ENCODE peak calls at places on chromosomes 5 and 9, in six cellular contexts. F is GM23248, O is A673, J is uterus, T is stomach, W is endodermal cell. A is an unnamed sample. For H3K9me3, the result is how much of the 10 kb centered on the place peaks cover.

GRCh38 chr5:2303391-2304100 is 420.8 kb upstream of the IRX4 start:
- DNase-seq in F (no peak), O (no peak), J (no peak), T (no peak), W (no peak), A (no peak)

GRCh38 chr5:91101777-91102379 is 281.2 kb downstream of the ARRDC3 start:
- DNase-seq in F (peak), O (peak), J (peak), T (peak), W (peak), A (peak)

GRCh38 chr9:97808972-97809371 is 44.1 kb upstream of the FOXE1 start:
- DNase-seq in F (no peak), O (peak), J (no peak), T (no peak), W (no peak), A (no peak)

GRCh38 chr9:135887021-135887507 is 20.3 kb downstream of the CAMSAP1 start:
- DNase-seq in F (peak), O (peak), J (no peak), T (peak), W (no peak), A (peak)

GRCh38 chr9:91126761-91127420 is 234.8 kb downstream of the AUH start:
- DNase-seq in F (peak), O (no peak), J (no peak), T (no peak), W (no peak), A (no peak)

GRCh38 chr9:37053684-37054512 is 19.8 kb upstream of the PAX5 start:
- DNase-seq in F (no peak), O (no peak), J (no peak), T (no peak), W (peak), A (no peak)

GRCh38 chr5:72938206-72938605 is 17.6 kb upstream of the FCHO2 start:
- DNase-seq in F (no peak), O (no peak), J (no peak), T (no peak), W (no peak), A (no peak)

GRCh38 chr5:110736763-110737162 is 2.0 kb upstream of the SLC25A46 start:
- DNase-seq in F (no peak), O (no peak), J (no peak), T (no peak), W (no peak), A (no peak)

GRCh38 chr9:105880517-105880916 is 186.2 kb downstream of the TMEM38B start:
- DNase-seq in F (no peak), O (no peak), J (no peak), T (no peak), W (no peak), A (no peak)

GRCh38 chr5:112217847-112218579 is 201.1 kb downstream of the EPB41L4A start:
- DNase-seq in F (no peak), O (peak), J (no peak), T (no peak), W (no peak), A (no peak)

GRCh38 chr9:107639426-107639825 is 149.9 kb upstream of the KLF4 start:
- DNase-seq in F (no peak), O (no peak), J (no peak), T (no peak), W (no peak), A (no peak)

GRCh38 chr9:4489562-4489918 is 728 bp upstream of the SLC1A1 start:
- DNase-seq in F (peak), O (no peak), J (no peak), T (peak), W (peak), A (no peak)

GRCh38 chr5:154826-155225 is 36.5 kb upstream of the LRRC14B start:
- DNase-seq in F (no peak), O (no peak), J (no peak), T (no peak), W (no peak), A (no peak)

GRCh38 chr5:11459716-11460115 is 444.5 kb downstream of the CTNND2 start:
- DNase-seq in F (no peak), O (no peak), J (no peak), T (no peak), W (no peak), A (no peak)

GRCh38 chr9:89843074-89843473 is 238.3 kb downstream of the GADD45G start:
- DNase-seq in F (no peak), O (no peak), J (no peak), T (no peak), W (no peak), A (no peak)

GRCh38 chr5:1291611-1292080 is 3.2 kb downstream of the TERT start:
- DNase-seq in F (no peak), O (no peak), J (no peak), T (no peak), W (peak), A (no peak)

GRCh38 chr5:147887925-147888324 is 9.4 kb downstream of the SCGB3A2 start:
- DNase-seq in F (peak), O (no peak), J (no peak), T (no peak), W (no peak), A (no peak)

GRCh38 chr5:79464695-79465332 is 49.1 kb downstream of the HOMER1 start:
- DNase-seq in F (peak), O (peak), J (no peak), T (no peak), W (no peak), A (no peak)

GRCh38 chr5:93810780-93811179 is 69.4 kb upstream of the POU5F2 start:
- DNase-seq in F (no peak), O (no peak), J (no peak), T (no peak), W (no peak), A (no peak)

GRCh38 chr9:4738866-4739586 is 2.0 kb downstream of the AK3 start:
- DNase-seq in F (peak), O (no peak), J (no peak), T (no peak), W (peak), A (no peak)

GRCh38 chr9:86843182-86843581 is 104.1 kb downstream of the GAS1 start:
- DNase-seq in F (no peak), O (no peak), J (no peak), T (no peak), W (no peak), A (no peak)

GRCh38 chr9:86350006-86350755 is 4.0 kb downstream of the TUT7 start:
- DNase-seq in F (no peak), O (no peak), J (no peak), T (no peak), W (no peak), A (no peak)

GRCh38 chr5:82749453-82749852 is 327.7 kb downstream of the TMEM167A start:
- DNase-seq in F (no peak), O (peak), J (no peak), T (no peak), W (no peak), A (no peak)

GRCh38 chr5:86623785-86624483 is 6.2 kb downstream of the COX7C start:
- DNase-seq in F (no peak), O (no peak), J (no peak), T (no peak), W (no peak), A (no peak)

GRCh38 chr5:54760182-54760935 is 225.0 kb downstream of the ESM1 start:
- DNase-seq in F (peak), O (no peak), J (no peak), T (no peak), W (no peak), A (no peak)

GRCh38 chr5:142600611-142601360 is 85.1 kb downstream of the FGF1 start:
- DNase-seq in F (peak), O (no peak), J (peak), T (peak), W (no peak), A (peak)

GRCh38 chr5:115559524-115559923 is 14.9 kb upstream of the FEM1C start:
- DNase-seq in F (peak), O (no peak), J (no peak), T (no peak), W (no peak), A (no peak)

GRCh38 chr5:141389153-141390042 is 1.9 kb downstream of the PCDHGB4 start:
- DNase-seq in F (no peak), O (no peak), J (no peak), T (no peak), W (no peak), A (no peak)
- H3K9me3 ChIP-seq in F (under half), O (half or more), J (half or more), T (half or more), W (half or more), A (under half)

DNA sequence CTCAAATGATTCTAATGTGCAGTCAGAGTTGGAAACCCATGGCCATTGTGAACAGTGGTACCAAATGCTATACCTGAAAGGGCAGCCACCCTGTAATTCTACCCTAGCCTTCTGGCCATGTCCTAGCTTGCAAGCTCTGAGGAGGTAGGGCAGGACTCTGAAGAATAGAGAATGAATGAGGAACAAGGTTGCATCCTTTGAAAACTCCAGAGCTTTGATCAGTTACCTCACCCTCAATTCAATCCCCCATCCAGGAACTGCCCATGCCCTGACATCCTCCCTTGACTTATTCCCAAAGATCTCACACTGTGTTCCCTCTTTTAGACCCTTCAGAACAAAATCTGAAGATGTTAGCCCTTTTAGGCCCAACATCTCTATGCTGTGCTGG is 17.8 kb upstream of the ERMP1 start:
- DNase-seq in F (no peak), O (no peak), J (no peak), T (no peak), W (peak), A (no peak)
- H3K9me3 ChIP-seq in F (under half), O (under half), J (under half), T (under half), W (under half), A (under half)

GRCh38 chr9:138122201-138122600 is 244.6 kb downstream of the CACNA1B start:
- DNase-seq in F (no peak), O (no peak), J (no peak), T (no peak), W (no peak), A (no peak)

GRCh38 chr9:138120072-138120471 is 242.5 kb downstream of the CACNA1B start:
- DNase-seq in F (no peak), O (no peak), J (no peak), T (no peak), W (no peak), A (no peak)

GRCh38 chr9:138121438-138122050 is 244.0 kb downstream of the CACNA1B start:
- DNase-seq in F (no peak), O (no peak), J (no peak), T (no peak), W (no peak), A (no peak)

GRCh38 chr9:138119202-138120027 is 241.8 kb downstream of the CACNA1B start:
- DNase-seq in F (no peak), O (no peak), J (no peak), T (no peak), W (no peak), A (no peak)

DNA sequence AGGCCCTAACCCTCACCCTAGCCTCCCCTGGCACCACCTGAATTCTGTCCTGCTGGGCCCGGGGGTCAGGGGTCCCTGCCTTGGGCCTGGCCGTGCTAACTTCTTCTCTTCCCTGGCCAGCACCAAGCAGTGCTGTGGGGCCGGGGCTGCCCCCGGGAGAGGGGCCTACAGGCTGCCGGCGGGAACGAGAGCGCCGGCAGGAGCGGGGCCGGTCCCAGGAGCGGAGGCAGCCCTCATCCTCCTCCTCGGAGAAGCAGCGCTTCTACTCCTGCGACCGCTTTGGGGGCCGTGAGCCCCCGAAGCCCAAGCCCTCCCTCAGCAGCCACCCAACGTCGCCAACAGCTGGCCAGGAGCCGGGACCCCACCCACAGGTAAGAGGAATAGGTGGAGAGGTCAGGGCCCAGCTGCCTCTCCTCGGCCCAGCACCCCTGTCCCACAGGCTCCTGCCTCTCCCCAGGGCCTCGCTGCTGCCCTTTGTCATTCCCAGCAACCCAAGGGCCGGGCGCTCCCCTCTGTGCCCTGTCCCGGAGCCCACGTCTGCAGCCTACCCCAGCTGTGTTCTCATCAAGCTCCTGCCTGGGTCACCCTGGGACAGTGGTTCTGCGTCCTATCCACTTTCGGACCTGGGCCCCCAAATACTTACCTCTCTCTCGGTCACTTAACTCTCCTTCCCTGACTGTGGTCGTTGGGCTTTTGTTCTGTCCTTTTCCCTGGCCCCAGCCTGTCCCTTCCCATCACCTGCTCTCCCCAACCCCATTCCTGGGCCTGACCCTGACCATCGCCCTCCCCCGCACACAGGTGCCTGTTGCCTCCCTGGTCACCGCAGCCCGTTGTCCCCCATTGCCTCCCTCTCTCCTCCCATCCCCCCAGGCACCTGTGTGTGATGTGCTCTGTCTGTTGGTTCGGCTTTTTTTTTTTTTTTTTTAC is 243.2 kb downstream of the CACNA1B start:
- DNase-seq in F (no peak), O (no peak), J (no peak), T (no peak), W (no peak), A (no peak)
- H3K9me3 ChIP-seq in F (under half), O (under half), J (under half), T (under half), W (under half), A (under half)

DNA sequence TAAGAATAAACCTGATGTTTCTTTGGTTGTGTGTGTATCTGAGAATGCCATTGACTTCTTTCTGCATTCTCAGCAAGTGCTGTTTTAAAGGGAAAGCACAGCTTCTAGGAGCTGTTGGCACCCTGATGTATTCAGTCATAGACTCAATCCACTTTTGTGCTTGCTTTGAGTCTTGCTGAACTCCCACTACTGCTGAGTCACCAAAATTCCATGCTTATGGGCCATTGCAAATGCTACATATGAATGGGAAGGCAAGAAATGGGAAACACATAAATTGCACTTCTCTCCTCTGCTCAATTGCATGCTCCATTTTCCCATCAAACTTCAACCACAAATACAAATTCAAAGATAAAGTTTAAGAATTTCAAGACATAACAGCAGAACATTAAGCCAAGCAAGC is 9.8 kb upstream of the FTMT start:
- DNase-seq in F (peak), O (no peak), J (no peak), T (no peak), W (no peak), A (no peak)
- H3K9me3 ChIP-seq in F (under half), O (under half), J (under half), T (under half), W (under half), A (under half)